ENCODE peak calls at places on chromosomes 7 and 10, in ten cellular contexts. K, L, F, C, O, N, M, G, D and Z are unnamed samples.

GRCh38 chr7:112182749-112183148 is 23.4 kb downstream of the DOCK4 start:
- DNase-seq in K (no peak), L (no peak), F (no peak), C (no peak), O (no peak), N (no peak), M (no peak), G (peak), D (no peak), Z (no peak)

GRCh38 chr7:82442492-82443043 is 1.0 kb downstream of the CACNA2D1 start:
- DNase-seq in K (no peak), L (no peak), F (no peak), C (peak), O (no peak), N (no peak), M (peak), G (peak), D (no peak), Z (peak)

GRCh38 chr10:28047061-28047460 is 48.2 kb upstream of the ODAD2 start:
- DNase-seq in K (no peak), L (no peak), F (no peak), C (no peak), O (no peak), N (no peak), M (no peak), G (no peak), D (no peak), Z (no peak)

GRCh38 chr10:115092555-115093285 is 445 bp upstream of the ATRNL1 start:
- DNase-seq in K (no peak), L (no peak), F (no peak), C (no peak), O (no peak), N (peak), M (peak), G (peak), D (no peak), Z (peak)

GRCh38 chr10:102413053-102413705 is 5.4 kb downstream of the PSD start:
- DNase-seq in K (peak), L (no peak), F (no peak), C (no peak), O (no peak), N (no peak), M (peak), G (peak), D (no peak), Z (no peak)

GRCh38 chr10:34454590-34455289 is 360.4 kb downstream of the PARD3 start:
- DNase-seq in K (no peak), L (no peak), F (no peak), C (no peak), O (no peak), N (no peak), M (no peak), G (no peak), D (no peak), Z (peak)

GRCh38 chr7:158355456-158356065 is 232.1 kb downstream of the PTPRN2 start:
- DNase-seq in K (no peak), L (no peak), F (no peak), C (no peak), O (peak), N (peak), M (peak), G (no peak), D (no peak), Z (peak)

GRCh38 chr10:17214991-17215781 is 12.9 kb upstream of the VIM start:
- DNase-seq in K (no peak), L (peak), F (no peak), C (peak), O (no peak), N (no peak), M (peak), G (no peak), D (no peak), Z (peak)

GRCh38 chr7:43565786-43566185 is 17.1 kb upstream of the STK17A start:
- DNase-seq in K (no peak), L (no peak), F (no peak), C (no peak), O (no peak), N (no peak), M (no peak), G (no peak), D (no peak), Z (peak)

GRCh38 chr10:93475871-93476270 is 6.3 kb downstream of the MYOF start:
- DNase-seq in K (no peak), L (no peak), F (no peak), C (peak), O (no peak), N (peak), M (peak), G (no peak), D (peak), Z (no peak)

GRCh38 chr7:143199040-143199439 is 15.8 kb downstream of the TAS2R39 start:
- DNase-seq in K (no peak), L (no peak), F (no peak), C (no peak), O (no peak), N (no peak), M (no peak), G (no peak), D (no peak), Z (no peak)

GRCh38 chr10:102782698-102783540 is 39.2 kb downstream of the WBP1L start:
- DNase-seq in K (no peak), L (peak), F (no peak), C (no peak), O (no peak), N (peak), M (no peak), G (no peak), D (no peak), Z (peak)

GRCh38 chr7:44486693-44487092 is 3.8 kb downstream of the NUDCD3 start:
- DNase-seq in K (no peak), L (no peak), F (no peak), C (no peak), O (no peak), N (peak), M (peak), G (no peak), D (no peak), Z (peak)

GRCh38 chr10:86282664-86283465 is 83.7 kb downstream of the GRID1 start:
- DNase-seq in K (no peak), L (no peak), F (no peak), C (no peak), O (no peak), N (peak), M (no peak), G (no peak), D (peak), Z (no peak)

GRCh38 chr10:27646604-27647191 is 98.9 kb downstream of the MKX start:
- DNase-seq in K (no peak), L (no peak), F (no peak), C (no peak), O (no peak), N (no peak), M (no peak), G (no peak), D (no peak), Z (no peak)

GRCh38 chr10:26520575-26520974 is 82.4 kb downstream of the APBB1IP start:
- DNase-seq in K (no peak), L (no peak), F (no peak), C (no peak), O (no peak), N (no peak), M (no peak), G (no peak), D (no peak), Z (no peak)

GRCh38 chr7:151694441-151694827 is 174.7 kb upstream of the RHEB start:
- DNase-seq in K (no peak), L (no peak), F (no peak), C (no peak), O (no peak), N (no peak), M (no peak), G (no peak), D (no peak), Z (no peak)

GRCh38 chr7:50739744-50740455 is 42.8 kb downstream of the GRB10 start:
- DNase-seq in K (no peak), L (no peak), F (no peak), C (no peak), O (no peak), N (no peak), M (no peak), G (no peak), D (no peak), Z (no peak)

DNA sequence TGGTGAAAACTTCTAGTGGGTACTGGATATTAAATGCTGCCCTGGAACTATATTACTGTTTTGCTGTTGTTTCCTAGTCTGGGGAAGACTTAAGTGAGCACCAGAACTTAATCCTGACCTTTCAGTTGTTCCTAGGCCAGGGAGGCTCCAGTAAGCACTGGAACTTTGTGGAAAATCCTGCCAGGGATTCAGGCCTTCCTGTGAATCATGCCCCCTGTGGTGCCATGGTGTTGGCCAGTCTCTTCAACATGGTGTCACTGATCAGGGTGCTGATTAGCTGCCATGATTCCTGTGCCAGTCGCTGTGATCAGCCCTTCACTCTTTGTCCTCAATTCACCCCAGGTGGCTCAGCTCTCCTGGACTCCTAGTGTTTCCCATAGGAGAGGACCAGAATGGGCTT is 8.5 kb upstream of the AOAH start:
- DNase-seq in K (no peak), L (no peak), F (no peak), C (no peak), O (no peak), N (no peak), M (no peak), G (no peak), D (no peak), Z (no peak)
- TF ChIP-seq CTCF in K (no peak), L (no peak), F (no peak), C (no peak), O (no peak), N (no peak), M (no peak), G (no peak), D (no peak), Z (no peak)

GRCh38 chr7:4641667-4642467 is 40.2 kb upstream of the FOXK1 start:
- DNase-seq in K (peak), L (peak), F (peak), C (peak), O (peak), N (peak), M (peak), G (peak), D (peak), Z (peak)
- TF ChIP-seq CTCF in K (peak), L (peak), F (no peak), C (peak), O (peak), N (no peak), M (peak), G (peak), D (peak), Z (no peak)

DNA sequence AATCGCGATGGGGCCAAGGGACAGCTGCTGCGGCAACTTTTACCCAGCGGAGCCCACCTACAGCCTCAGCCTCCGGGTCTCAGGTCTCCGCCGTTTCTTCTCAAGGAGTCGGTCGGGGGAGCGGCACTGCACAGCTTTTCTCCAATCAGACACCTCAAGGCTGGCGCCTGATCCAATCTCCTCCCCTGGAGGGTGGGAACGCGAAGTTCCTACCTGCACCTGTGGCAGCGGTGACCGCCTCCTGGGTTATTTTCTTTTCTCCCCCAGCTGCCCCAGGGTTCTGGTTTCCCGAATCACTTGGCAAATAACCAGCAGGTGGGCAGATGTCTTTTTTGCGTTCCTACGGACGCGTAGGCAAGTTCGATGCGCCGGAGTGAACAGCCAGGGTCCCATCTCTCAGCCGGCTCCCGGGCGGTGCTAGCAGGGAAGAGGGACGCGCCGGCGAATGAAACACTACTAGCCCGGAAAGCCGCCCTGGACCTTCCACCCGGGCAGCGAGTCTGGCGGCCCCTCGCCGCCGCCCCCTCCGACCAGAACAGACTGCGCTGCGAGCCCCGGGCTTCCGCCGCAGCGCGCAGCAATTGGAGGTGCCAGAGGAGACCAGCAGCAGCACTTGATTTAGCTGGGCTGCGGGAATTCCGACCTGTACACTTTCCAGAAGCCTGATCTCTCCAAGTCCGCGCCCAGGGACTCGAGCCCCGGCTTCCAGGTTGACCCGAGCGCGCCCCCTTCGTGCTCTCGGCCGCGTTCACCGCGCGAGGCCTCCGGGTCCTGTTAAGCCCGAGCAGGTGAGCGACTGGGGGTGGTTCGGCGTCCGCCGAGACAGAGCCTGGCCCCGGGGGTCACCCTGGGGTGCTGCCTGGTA is at the start of gene PRR15:
- DNase-seq in K (peak), L (no peak), F (peak), C (peak), O (no peak), N (peak), M (peak), G (peak), D (peak), Z (peak)
- TF ChIP-seq CTCF in K (no peak), L (no peak), F (no peak), C (peak), O (no peak), N (no peak), M (no peak), G (no peak), D (no peak), Z (no peak)

GRCh38 chr10:91932737-91933136 is 9.2 kb downstream of the BTAF1 start:
- DNase-seq in K (no peak), L (no peak), F (no peak), C (no peak), O (no peak), N (no peak), M (no peak), G (no peak), D (no peak), Z (no peak)
- TF ChIP-seq CTCF in K (no peak), L (no peak), F (no peak), C (no peak), O (no peak), N (no peak), M (no peak), G (no peak), D (no peak), Z (no peak)

GRCh38 chr10:78852856-78853255 is 215.9 kb upstream of the ZMIZ1 start:
- DNase-seq in K (no peak), L (no peak), F (no peak), C (no peak), O (no peak), N (peak), M (peak), G (no peak), D (no peak), Z (peak)
- TF ChIP-seq CTCF in K (peak), L (no peak), F (no peak), C (no peak), O (peak), N (peak), M (peak), G (peak), D (no peak), Z (peak)

GRCh38 chr10:53918755-53919154 is 882.3 kb downstream of the PCDH15 start:
- DNase-seq in K (no peak), L (no peak), F (no peak), C (no peak), O (no peak), N (no peak), M (no peak), G (no peak), D (no peak), Z (no peak)
- TF ChIP-seq CTCF in K (no peak), L (no peak), F (no peak), C (no peak), O (no peak), N (no peak), M (no peak), G (no peak), D (no peak), Z (no peak)

GRCh38 chr7:146647444-146647843 is 530.8 kb downstream of the CNTNAP2 start:
- DNase-seq in K (no peak), L (no peak), F (no peak), C (no peak), O (no peak), N (no peak), M (no peak), G (no peak), D (no peak), Z (no peak)
- TF ChIP-seq CTCF in K (no peak), L (no peak), F (no peak), C (no peak), O (no peak), N (no peak), M (no peak), G (no peak), D (no peak), Z (no peak)

GRCh38 chr10:61470730-61471129 is 17.5 kb upstream of the TMEM26 start:
- DNase-seq in K (no peak), L (no peak), F (no peak), C (no peak), O (no peak), N (no peak), M (no peak), G (no peak), D (no peak), Z (no peak)

GRCh38 chr10:61464461-61465215 is 11.5 kb upstream of the TMEM26 start:
- DNase-seq in K (no peak), L (peak), F (no peak), C (no peak), O (no peak), N (no peak), M (no peak), G (no peak), D (no peak), Z (peak)

GRCh38 chr10:61463035-61463909 is 10.1 kb upstream of the TMEM26 start:
- DNase-seq in K (no peak), L (peak), F (no peak), C (no peak), O (no peak), N (no peak), M (no peak), G (no peak), D (no peak), Z (peak)

GRCh38 chr10:61465216-61465496 is 12.0 kb upstream of the TMEM26 start:
- DNase-seq in K (no peak), L (no peak), F (no peak), C (no peak), O (no peak), N (no peak), M (no peak), G (no peak), D (no peak), Z (no peak)

GRCh38 chr10:61465807-61466425 is 12.7 kb upstream of the TMEM26 start:
- DNase-seq in K (no peak), L (no peak), F (no peak), C (no peak), O (no peak), N (no peak), M (no peak), G (no peak), D (no peak), Z (peak)
- TF ChIP-seq CTCF in K (no peak), L (peak), F (no peak), C (no peak), O (no peak), N (no peak), M (no peak), G (no peak), D (no peak), Z (peak)

GRCh38 chr10:104337985-104338735 is at the start of gene ITPRIP:
- DNase-seq in K (peak), L (no peak), F (peak), C (peak), O (peak), N (peak), M (peak), G (peak), D (no peak), Z (peak)
- TF ChIP-seq CTCF in K (peak), L (peak), F (no peak), C (no peak), O (peak), N (no peak), M (no peak), G (peak), D (peak), Z (peak)